ENCODE peak calls at places on chromosomes 6 and 20, in ten cellular contexts. H, W, X, R, J, M, P, N, V and F are unnamed samples.

GRCh38 chr20:31708839-31709534 is 13.7 kb downstream of the BCL2L1 start:
- DNase-seq in H (no peak), W (no peak), X (no peak), R (no peak), J (no peak), M (no peak), P (no peak), N (no peak), V (no peak), F (no peak)

GRCh38 chr6:43254138-43254817 is 11.0 kb downstream of the TTBK1 start:
- DNase-seq in H (no peak), W (no peak), X (no peak), R (peak), J (no peak), M (no peak), P (no peak), N (no peak), V (no peak), F (no peak)

GRCh38 chr6:16674666-16675392 is 86.4 kb downstream of the ATXN1 start:
- DNase-seq in H (no peak), W (no peak), X (no peak), R (peak), J (no peak), M (no peak), P (no peak), N (no peak), V (no peak), F (no peak)

GRCh38 chr6:105993341-105993740 is 92.8 kb upstream of the PRDM1 start:
- DNase-seq in H (no peak), W (no peak), X (no peak), R (no peak), J (no peak), M (no peak), P (peak), N (no peak), V (no peak), F (no peak)

GRCh38 chr20:23289724-23290395 is 60.7 kb upstream of the NXT1 start:
- DNase-seq in H (no peak), W (no peak), X (no peak), R (no peak), J (no peak), M (no peak), P (no peak), N (no peak), V (no peak), F (no peak)

GRCh38 chr6:150126641-150127291 is 16.1 kb upstream of the PPP1R14C start:
- DNase-seq in H (no peak), W (no peak), X (no peak), R (no peak), J (no peak), M (no peak), P (no peak), N (no peak), V (no peak), F (no peak)

GRCh38 chr6:159467473-159468041 is 225.5 kb downstream of the SOD2 start:
- DNase-seq in H (no peak), W (no peak), X (no peak), R (no peak), J (no peak), M (peak), P (no peak), N (no peak), V (no peak), F (no peak)

GRCh38 chr6:157868835-157869234 is 45.8 kb downstream of the SNX9 start:
- DNase-seq in H (no peak), W (no peak), X (no peak), R (no peak), J (no peak), M (no peak), P (no peak), N (no peak), V (no peak), F (no peak)

GRCh38 chr6:152587473-152587872 is 49.7 kb downstream of the SYNE1 start:
- DNase-seq in H (no peak), W (no peak), X (no peak), R (no peak), J (no peak), M (no peak), P (no peak), N (no peak), V (no peak), F (no peak)

GRCh38 chr20:21705466-21706344 is at the start of gene PAX1:
- DNase-seq in H (no peak), W (no peak), X (no peak), R (peak), J (no peak), M (no peak), P (peak), N (no peak), V (no peak), F (no peak)

GRCh38 chr6:161010418-161010817 is 18.8 kb downstream of the MAP3K4 start:
- DNase-seq in H (no peak), W (no peak), X (no peak), R (peak), J (no peak), M (no peak), P (no peak), N (no peak), V (no peak), F (no peak)